ENCODE peak calls at places on chromosomes 11 and 22, in six cellular contexts. N is AG09309, Z is IMR-90, X is AG10803, V is kidney, Y is neural progenitor cell. B is an unnamed sample.
A peak's percentile ranks its signal among the peaks of the same experiment; 100 is the strongest.

GRCh38 chr11:83612891-83613766 is 327.0 kb upstream of the CCDC90B start:
- DNase-seq in Z (no peak), X (no peak), V (no peak), N (no peak), Y (peak; percentile 48), B (no peak)

GRCh38 chr11:62554377-62554776 is 7.8 kb upstream of the AHNAK start:
- DNase-seq in Y (peak; percentile 44), V (peak; percentile 75), Z (no peak), X (no peak), N (no peak), B (no peak)

GRCh38 chr22:20024225-20025087 is 3.5 kb downstream of the TANGO2 start:
- DNase-seq in Z (no peak), V (peak; percentile 66), X (no peak), N (no peak), Y (no peak), B (no peak)

GRCh38 chr11:47272706-47273105 is 2.8 kb downstream of the MADD start:
- DNase-seq in N (no peak), Z (peak; percentile 30), Y (no peak), X (peak; percentile 24), V (no peak), B (no peak)

GRCh38 chr11:110362916-110363574 is 66.6 kb upstream of the RDX start:
- DNase-seq in Y (peak; percentile 81), N (no peak), Z (no peak), X (no peak), V (no peak), B (no peak)

GRCh38 chr11:30143098-30143705 is 87.6 kb upstream of the FSHB start:
- DNase-seq in V (no peak), Y (peak; percentile 55), N (no peak), Z (peak; percentile 15), X (peak; percentile 27), B (no peak)

GRCh38 chr22:50485221-50486131 is 1.2 kb upstream of the MIOX start:
- DNase-seq in Z (no peak), X (peak; percentile 22), V (peak; percentile 80), N (no peak), Y (no peak), B (no peak)

GRCh38 chr11:43908191-43908590 is 27.6 kb downstream of the ALKBH3 start:
- DNase-seq in N (no peak), V (no peak), Z (no peak), Y (no peak), X (no peak), B (no peak)

GRCh38 chr11:123525072-123525471 is 95.0 kb downstream of the GRAMD1B start:
- DNase-seq in Z (no peak), Y (no peak), V (no peak), X (no peak), N (no peak), B (no peak)

GRCh38 chr22:38707984-38708383 is 2.2 kb downstream of the GTPBP1 start:
- DNase-seq in V (no peak), N (no peak), Z (no peak), Y (no peak), X (no peak), B (no peak)

DNA sequence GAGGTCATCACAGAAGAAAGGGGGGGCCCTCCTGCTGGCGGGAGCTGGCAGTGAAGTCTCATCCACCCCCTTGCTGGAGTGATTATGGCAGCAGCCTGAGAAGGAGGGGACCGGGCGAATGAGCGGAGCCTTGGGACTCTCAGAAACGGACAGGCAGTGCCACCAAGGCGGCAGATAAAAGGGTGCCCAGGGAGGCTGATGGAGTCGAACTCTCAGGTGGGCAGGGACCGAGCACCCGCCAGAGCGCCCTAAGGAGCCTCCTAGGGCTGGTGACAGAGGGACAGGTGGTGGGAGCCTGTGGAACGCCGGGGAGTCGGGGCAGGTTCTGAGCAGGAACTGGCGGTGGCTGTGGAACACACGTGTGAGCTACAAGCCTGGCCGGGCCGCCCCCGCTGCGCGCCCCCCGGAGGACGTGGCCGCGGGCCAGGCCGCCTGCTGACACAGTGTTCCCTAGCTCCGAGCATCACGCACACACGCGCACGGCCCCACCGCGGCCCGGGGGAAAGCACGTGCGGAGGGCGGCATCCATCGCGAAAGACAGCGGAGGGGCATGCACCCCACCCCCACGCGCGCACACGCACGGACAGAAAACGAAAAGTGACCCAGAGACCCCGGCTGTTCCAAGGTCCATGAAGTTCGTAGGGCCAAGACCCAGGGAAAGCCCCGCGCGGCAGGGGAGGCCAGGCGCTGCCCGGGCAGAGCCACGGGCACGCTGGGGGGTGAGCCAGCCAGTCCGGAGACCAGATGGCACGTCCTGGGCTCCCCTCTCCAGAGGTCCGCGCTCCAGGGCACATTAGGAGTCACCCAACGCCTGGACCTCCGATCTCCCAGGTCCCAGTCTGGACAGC is 1.0 kb downstream of the VWCE start:
- DNase-seq in V (peak; percentile 87), Y (peak; percentile 57), Z (peak; percentile 48), X (peak; percentile 25), N (no peak), B (no peak)
- TF ChIP-seq CTCF in V (no peak), Y (no peak), Z (peak; percentile 7), X (peak; percentile 19), N (peak; percentile 15), B (peak; percentile 11)

DNA sequence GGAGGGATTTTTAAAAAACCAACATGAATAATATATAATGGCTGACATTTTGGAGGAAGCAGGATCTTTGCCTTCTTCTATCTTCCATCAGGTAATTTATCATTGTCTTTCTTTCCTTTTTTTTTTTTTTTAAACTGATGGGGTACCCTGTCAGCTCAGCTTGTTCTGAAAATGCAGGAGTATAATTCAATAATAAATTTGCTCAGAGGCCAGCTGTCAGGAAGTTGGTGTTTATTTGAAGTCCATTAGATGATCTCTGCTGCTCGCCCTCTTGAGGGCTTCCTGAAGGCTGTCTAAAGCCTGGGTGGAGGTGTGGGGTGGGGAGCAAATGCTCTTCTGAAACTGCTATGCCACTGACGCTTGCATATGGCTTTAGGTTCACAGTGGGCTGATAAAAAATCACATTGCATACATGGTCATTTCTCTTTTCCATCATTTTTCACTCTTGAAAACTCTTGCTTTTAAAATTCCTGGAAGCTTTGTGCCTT is 174.6 kb upstream of the NARS2 start:
- DNase-seq in N (no peak), X (no peak), V (no peak), Z (no peak), Y (no peak), B (no peak)
- H3K4me3 ChIP-seq in N (no peak overlapping the region), X (no peak overlapping the region), V (no peak overlapping the region), Z (no peak overlapping the region), Y (no peak overlapping the region), B (no peak overlapping the region)

DNA sequence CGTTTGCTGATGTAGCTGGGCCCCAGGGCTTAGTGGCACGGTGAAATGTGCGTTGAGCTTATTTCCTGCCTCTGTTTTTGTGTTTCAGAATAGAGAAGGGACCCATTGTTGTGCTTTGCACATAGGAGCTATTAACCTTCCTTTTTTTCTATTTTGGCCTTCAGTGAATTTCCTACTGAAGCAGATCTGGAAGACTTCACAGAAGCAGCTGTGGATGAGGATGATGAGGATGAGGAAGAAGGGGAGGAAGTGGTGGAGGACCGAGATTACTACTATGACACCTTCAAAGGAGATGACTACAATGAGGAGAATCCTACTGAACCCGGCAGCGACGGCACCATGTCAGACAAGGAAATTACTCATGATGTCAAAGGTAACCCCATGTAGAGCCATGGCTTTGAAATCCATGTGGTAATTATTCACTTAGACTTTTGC is 37.4 kb upstream of the ST14 start:
- DNase-seq in Y (no peak), Z (no peak), X (no peak), V (no peak), N (no peak), B (no peak)
- TF ChIP-seq CTCF in Y (no peak), Z (no peak), X (no peak), V (no peak), N (no peak), B (no peak)

GRCh38 chr11:68839953-68840641 is 1.6 kb downstream of the CPT1A start:
- DNase-seq in N (no peak), Z (peak; percentile 20), V (no peak), Y (peak; percentile 18), X (peak; percentile 24), B (no peak)
- H3K4me3 ChIP-seq in N (peak overlapping the region; percentile 92), Z (peak overlapping the region; percentile 88), V (peak overlapping the region; percentile 64), Y (no peak overlapping the region), X (peak overlapping the region; percentile 78), B (peak overlapping the region; percentile 76)

GRCh38 chr11:102935514-102935913 is 20.0 kb downstream of the MMP13 start:
- DNase-seq in Y (no peak), X (no peak), V (no peak), N (no peak), Z (no peak), B (no peak)
- TF ChIP-seq CTCF in Y (peak; percentile 9), X (peak; percentile 10), V (no peak), N (peak; percentile 14), Z (peak; percentile 7), B (no peak)

GRCh38 chr11:126465573-126466287 is 110.2 kb downstream of the ST3GAL4 start:
- DNase-seq in Y (no peak), Z (no peak), X (no peak), N (no peak), V (no peak), B (no peak)
- H3K4me3 ChIP-seq in Y (no peak overlapping the region), Z (no peak overlapping the region), X (no peak overlapping the region), N (no peak overlapping the region), V (no peak overlapping the region), B (no peak overlapping the region)

DNA sequence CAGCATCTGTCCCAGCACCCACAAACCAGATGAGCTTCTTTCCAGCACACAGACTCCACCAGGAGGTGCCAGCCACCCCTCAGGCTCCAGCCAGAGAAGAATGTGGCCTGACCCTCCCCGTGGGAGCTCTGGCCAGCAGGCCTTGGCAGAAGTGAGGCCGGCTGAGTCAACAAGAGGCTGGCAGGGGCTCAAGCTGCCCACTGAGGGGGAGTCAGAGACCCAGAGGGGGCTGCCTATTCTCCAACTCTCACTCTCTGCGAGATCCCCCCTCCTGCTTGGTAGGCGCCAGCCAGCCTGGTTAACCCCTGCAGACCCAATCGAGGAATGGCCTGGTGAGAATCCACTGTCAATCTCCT is 10.6 kb upstream of the CDC42EP1 start:
- DNase-seq in N (no peak), Y (peak; percentile 40), Z (peak; percentile 50), X (peak; percentile 72), V (peak; percentile 87), B (no peak)
- TF ChIP-seq CTCF in N (peak; percentile 57), Y (peak; percentile 15), Z (peak; percentile 48), X (peak; percentile 54), V (no peak), B (peak; percentile 52)